ENCODE peak calls at places on chromosomes 16 and 17, in nine cellular contexts. L is neural progenitor cell, C is AG04450, J is neuronal stem cell, A is stomach, P is heart right ventricle, W is ascending aorta, S is RWPE2, H is left ventricle myocardium inferior. G is an unnamed sample.

GRCh38 chr17:42653179-42654124 is 5.6 kb upstream of the TUBG2 start:
- DNase-seq in H (peak; percentile 72), A (no peak), P (peak; percentile 75), L (peak; percentile 59), C (no peak), W (no peak), J (no peak), S (no peak), G (peak; percentile 44)

GRCh38 chr17:74027539-74027938 is 175.9 kb upstream of the RPL38 start:
- DNase-seq in A (no peak), J (no peak), P (no peak), C (no peak), L (no peak), W (no peak), S (no peak), H (no peak), G (no peak)

GRCh38 chr17:77750427-77751043 is 208.0 kb upstream of the TNRC6C start:
- DNase-seq in L (no peak), C (no peak), J (no peak), S (peak; percentile 20), P (no peak), W (no peak), A (no peak), H (no peak), G (no peak)

GRCh38 chr16:3071655-3072054 is 6.2 kb downstream of the IL32 start:
- DNase-seq in S (no peak), A (no peak), L (no peak), J (no peak), P (no peak), C (no peak), H (no peak), W (no peak), G (no peak)

GRCh38 chr17:29008591-29008990 is 2.8 kb upstream of the SEZ6 start:
- DNase-seq in H (no peak), S (no peak), C (no peak), J (no peak), P (no peak), W (no peak), L (no peak), A (no peak), G (no peak)

GRCh38 chr17:14545156-14545906 is 244.4 kb downstream of the HS3ST3B1 start:
- DNase-seq in J (no peak), L (peak; percentile 10), W (no peak), P (no peak), S (no peak), A (no peak), H (no peak), C (no peak), G (no peak)

GRCh38 chr16:10922328-10923145 is 19.7 kb downstream of the DEXI start:
- DNase-seq in H (peak; percentile 86), C (no peak), P (peak; percentile 83), A (no peak), S (no peak), J (no peak), W (peak; percentile 62), L (no peak), G (peak; percentile 55)

GRCh38 chr17:7513850-7514419 is 29.8 kb downstream of the POLR2A start:
- DNase-seq in P (no peak), J (no peak), H (no peak), W (no peak), L (no peak), A (no peak), S (no peak), C (no peak), G (no peak)

GRCh38 chr17:2351269-2351668 is 14.0 kb downstream of the SGSM2 start:
- DNase-seq in W (no peak), P (no peak), L (no peak), A (no peak), S (no peak), C (no peak), H (no peak), J (no peak), G (no peak)

GRCh38 chr16:2447920-2448583 is 11.9 kb upstream of the TEDC2 start:
- DNase-seq in H (no peak), S (no peak), P (no peak), L (no peak), W (no peak), J (no peak), C (no peak), A (no peak), G (no peak)

DNA sequence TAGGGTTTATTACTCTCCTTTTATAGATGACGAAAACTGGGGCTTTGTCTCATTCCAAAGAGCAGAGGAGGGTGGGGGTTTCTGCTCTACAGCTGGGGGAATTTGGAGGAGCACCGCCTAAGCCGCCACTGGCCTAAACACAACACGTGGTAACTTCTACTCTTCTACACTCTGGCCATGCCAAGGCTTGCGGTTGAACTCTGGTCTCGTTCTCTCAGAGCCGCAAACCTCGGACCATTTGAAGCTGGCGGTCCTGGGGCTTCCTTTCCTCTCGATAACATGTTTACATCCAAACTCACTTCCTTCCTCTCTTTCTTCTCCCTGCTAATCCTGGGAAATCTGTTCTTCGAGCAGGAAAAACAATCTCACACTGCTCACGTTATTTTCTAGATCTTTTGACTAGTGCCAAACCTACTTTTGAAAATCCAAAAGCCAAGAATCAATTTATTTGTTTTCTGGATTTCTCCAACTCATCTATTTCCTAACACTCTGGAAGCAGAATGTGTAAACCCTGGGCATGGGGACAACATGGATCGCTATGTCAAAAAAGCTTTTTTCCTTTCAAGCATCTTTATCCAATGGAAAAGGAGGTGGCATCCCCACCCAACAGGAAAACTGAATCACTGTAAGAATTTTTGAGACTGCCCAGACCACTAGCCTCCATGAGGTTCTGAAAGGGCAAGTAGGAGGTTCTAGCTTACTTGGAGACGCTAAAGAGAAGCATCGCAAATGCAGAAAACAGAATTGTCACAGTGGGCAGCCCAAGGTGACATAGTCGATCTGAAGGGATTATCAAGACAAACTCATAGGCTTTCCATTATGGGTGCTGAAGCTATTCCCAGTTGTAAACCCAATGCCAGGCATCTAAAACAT is 13.6 kb upstream of the EEF2K start:
- DNase-seq in H (peak; percentile 77), A (peak; percentile 78), P (peak; percentile 72), S (no peak), J (no peak), C (peak; percentile 77), W (peak; percentile 75), L (peak; percentile 50), G (peak; percentile 90)
- H3K4me3 ChIP-seq in H (peak overlapping the region; percentile 92), A (peak overlapping the region; percentile 42), P (peak overlapping the region; percentile 70), S (peak overlapping the region; percentile 59), J (peak overlapping the region; percentile 16), C (peak overlapping the region; percentile 70), W (peak overlapping the region; percentile 58), L (no peak overlapping the region), G (peak overlapping the region; percentile 60)

GRCh38 chr16:35798885-35799426 is 2339.5 kb downstream of the TP53TG3F start:
- DNase-seq in P (peak; percentile 71), L (no peak), S (no peak), H (peak; percentile 69), A (no peak), J (no peak), C (no peak), W (no peak), G (peak; percentile 60)

GRCh38 chr16:35795361-35796029 is 2336.1 kb downstream of the TP53TG3F start:
- DNase-seq in H (no peak), W (no peak), J (no peak), A (no peak), S (no peak), L (no peak), C (no peak), P (no peak), G (no peak)

GRCh38 chr16:35792516-35793285 is 2333.3 kb downstream of the TP53TG3F start:
- DNase-seq in H (no peak), P (no peak), A (no peak), W (no peak), J (no peak), C (no peak), S (no peak), L (no peak), G (no peak)

GRCh38 chr16:35797811-35798210 is 2338.4 kb downstream of the TP53TG3F start:
- DNase-seq in S (no peak), J (no peak), H (no peak), P (no peak), W (no peak), A (no peak), C (no peak), L (no peak), G (no peak)
- H3K9me3 ChIP-seq in S (peaks cover 8% of the 10 kb centered on the region), J (peaks cover 44% of the 10 kb centered on the region), H (peaks cover 4% of the 10 kb centered on the region), P (no peaks in the 10 kb centered on the region), W (no peaks in the 10 kb centered on the region), A (peaks cover 71% of the 10 kb centered on the region), C (peaks cover 39% of the 10 kb centered on the region), L (peaks cover 21% of the 10 kb centered on the region), G (no peaks in the 10 kb centered on the region)

GRCh38 chr16:22664132-22664531 is 149.8 kb upstream of the HS3ST2 start:
- DNase-seq in H (no peak), A (no peak), L (no peak), P (no peak), S (no peak), W (no peak), J (no peak), C (no peak), G (no peak)

GRCh38 chr16:22663389-22664064 is 150.4 kb upstream of the HS3ST2 start:
- DNase-seq in H (no peak), L (no peak), W (no peak), P (no peak), S (no peak), J (no peak), A (no peak), C (no peak), G (no peak)

GRCh38 chr16:22659933-22660332 is 149.2 kb downstream of the NPIPB5 start:
- DNase-seq in W (no peak), A (no peak), H (no peak), J (no peak), P (no peak), S (no peak), C (no peak), L (no peak), G (no peak)

GRCh38 chr16:22661161-22661647 is 150.5 kb downstream of the NPIPB5 start:
- DNase-seq in J (no peak), S (no peak), C (no peak), P (no peak), L (no peak), A (no peak), H (no peak), W (no peak), G (no peak)

GRCh38 chr16:22660441-22661160 is 149.9 kb downstream of the NPIPB5 start:
- DNase-seq in C (no peak), A (no peak), L (no peak), W (no peak), P (no peak), H (no peak), J (no peak), S (no peak), G (no peak)
- H3K27me3 ChIP-seq in C (peaks cover 17% of the 10 kb centered on the region), A (peaks cover 52% of the 10 kb centered on the region), L (no peaks in the 10 kb centered on the region), W (no peaks in the 10 kb centered on the region), P (peaks cover 27% of the 10 kb centered on the region), H (peaks cover 48% of the 10 kb centered on the region), J (no peaks in the 10 kb centered on the region), S (no peaks in the 10 kb centered on the region), G (peaks cover 38% of the 10 kb centered on the region)

DNA sequence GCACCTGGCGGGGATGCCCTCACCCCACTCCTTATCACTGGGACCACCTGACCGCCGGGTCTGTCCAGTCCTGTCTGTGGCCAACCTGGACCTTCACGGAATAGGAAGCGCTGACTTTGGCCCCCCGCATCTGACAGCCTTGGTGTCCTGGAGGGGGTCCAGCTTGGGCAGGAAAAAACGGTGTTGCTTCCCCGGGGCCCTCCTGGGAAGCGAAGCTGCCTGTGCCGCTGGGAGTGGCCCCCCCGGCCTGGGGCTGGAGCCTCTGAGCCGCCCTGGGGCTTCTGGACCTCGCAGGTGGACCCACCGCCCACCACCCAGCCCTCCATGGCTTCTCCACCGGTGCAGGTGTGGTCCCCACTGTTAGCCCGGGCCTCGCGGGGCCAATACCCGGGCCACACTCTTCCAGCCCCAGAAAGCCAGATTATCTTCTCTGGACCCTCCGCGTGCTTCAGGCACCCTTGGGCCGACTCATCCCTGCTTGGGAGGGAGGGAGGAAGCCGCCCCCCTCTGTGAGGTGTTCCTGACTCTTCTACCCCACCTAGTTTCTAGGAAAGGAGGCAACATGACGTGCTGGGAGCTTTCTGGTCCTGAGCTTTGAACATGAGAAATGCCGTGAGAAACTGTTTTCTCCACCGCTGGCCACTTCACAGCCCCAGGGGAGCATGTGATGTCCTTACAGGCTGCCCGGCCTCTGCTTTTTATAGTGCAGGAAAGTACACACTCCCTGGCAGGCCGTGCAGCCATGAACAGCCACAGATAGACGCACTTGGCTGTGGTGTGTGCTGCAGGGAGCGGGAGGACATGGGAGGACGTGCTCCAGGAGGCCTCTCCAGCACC is 1.1 kb downstream of the C1QTNF1 start:
- DNase-seq in A (peak; percentile 43), J (no peak), H (peak; percentile 76), S (peak; percentile 65), P (peak; percentile 75), C (no peak), W (no peak), L (no peak), G (no peak)
- H3K4me3 ChIP-seq in A (peak overlapping the region; percentile 64), J (no peak overlapping the region), H (peak overlapping the region; percentile 81), S (peak overlapping the region; percentile 35), P (peak overlapping the region; percentile 83), C (peak overlapping the region; percentile 70), W (peak overlapping the region; percentile 68), L (peak overlapping the region; percentile 77), G (peak overlapping the region; percentile 61)